ENCODE peak calls at places on chromosomes 6 and 20, in ten cellular contexts. L is foreskin fibroblast; A is breast epithelium; G is gastrocnemius medialis; K is right atrium auricular region; X is transverse colon; V is mucosa of descending colon; Y is CD4-positive, alpha-beta T cell; N is upper lobe of left lung; C is HFFc6. D is an unnamed sample.

GRCh38 chr6:161701051-161701450 is 427.2 kb upstream of the AGPAT4 start:
- DNase-seq in L (no peak), A (no peak), G (no peak), K (no peak), X (no peak), V (no peak), Y (no peak), N (no peak), C (no peak), D (no peak)

GRCh38 chr20:8194721-8195120 is 62.7 kb downstream of the PLCB1 start:
- DNase-seq in L (peak), A (no peak), G (no peak), K (no peak), X (no peak), V (no peak), Y (no peak), N (no peak), C (no peak), D (no peak)

GRCh38 chr6:167742719-167743303 is 83.9 kb upstream of the AFDN start:
- DNase-seq in L (no peak), A (no peak), G (no peak), K (no peak), X (no peak), V (no peak), Y (no peak), N (no peak), C (no peak), D (no peak)

GRCh38 chr6:21159465-21159864 is 434.1 kb upstream of the SOX4 start:
- DNase-seq in L (no peak), A (no peak), G (no peak), K (no peak), X (no peak), V (no peak), Y (no peak), N (no peak), C (no peak), D (no peak)

GRCh38 chr20:36825374-36826104 is 50.4 kb upstream of the TLDC2 start:
- DNase-seq in L (no peak), A (no peak), G (no peak), K (no peak), X (no peak), V (peak), Y (no peak), N (no peak), C (no peak), D (no peak)

GRCh38 chr20:33518071-33518470 is 28.2 kb downstream of the CBFA2T2 start:
- DNase-seq in L (peak), A (no peak), G (no peak), K (no peak), X (no peak), V (no peak), Y (no peak), N (no peak), C (peak), D (no peak)

GRCh38 chr20:57398901-57399535 is 7.8 kb downstream of the RBM38 start:
- DNase-seq in L (peak), A (no peak), G (no peak), K (no peak), X (no peak), V (no peak), Y (no peak), N (no peak), C (no peak), D (no peak)

GRCh38 chr6:75932067-75932466 is 140.4 kb downstream of the IMPG1 start:
- DNase-seq in L (peak), A (no peak), G (no peak), K (no peak), X (no peak), V (peak), Y (no peak), N (no peak), C (no peak), D (no peak)

GRCh38 chr6:26065952-26066380 is 21.3 kb upstream of the HFE start:
- DNase-seq in L (peak), A (peak), G (peak), K (peak), X (peak), V (peak), Y (peak), N (peak), C (peak), D (no peak)

GRCh38 chr6:144768676-144769599 is 483.8 kb downstream of the UTRN start:
- DNase-seq in L (peak), A (no peak), G (no peak), K (no peak), X (no peak), V (no peak), Y (no peak), N (no peak), C (no peak), D (no peak)

GRCh38 chr6:51753635-51754034 is 333.8 kb downstream of the PKHD1 start:
- DNase-seq in L (no peak), A (no peak), G (no peak), K (no peak), X (peak), V (peak), Y (no peak), N (peak), C (no peak), D (no peak)
- TF ChIP-seq CTCF in L (no peak), A (no peak), G (no peak), K (no peak), X (no peak), V (no peak), Y (no peak), N (no peak), C (no peak), D (peak)

GRCh38 chr6:29598348-29598747 is 13.4 kb downstream of the OR2H2 start:
- DNase-seq in L (no peak), A (no peak), G (no peak), K (no peak), X (no peak), V (no peak), Y (no peak), N (no peak), C (no peak), D (no peak)

GRCh38 chr6:29597184-29597583 is 12.3 kb downstream of the OR2H2 start:
- DNase-seq in L (peak), A (no peak), G (no peak), K (no peak), X (no peak), V (no peak), Y (no peak), N (no peak), C (no peak), D (no peak)

GRCh38 chr6:29603456-29603855 is 18.5 kb downstream of the OR2H2 start:
- DNase-seq in L (no peak), A (no peak), G (no peak), K (no peak), X (no peak), V (no peak), Y (no peak), N (no peak), C (no peak), D (no peak)

GRCh38 chr6:29603930-29604329 is 19.0 kb downstream of the OR2H2 start:
- DNase-seq in L (no peak), A (no peak), G (no peak), K (no peak), X (no peak), V (no peak), Y (no peak), N (no peak), C (no peak), D (no peak)

GRCh38 chr6:29602564-29603361 is 17.8 kb downstream of the OR2H2 start:
- DNase-seq in L (peak), A (no peak), G (no peak), K (no peak), X (no peak), V (no peak), Y (no peak), N (no peak), C (peak), D (no peak)
- TF ChIP-seq CTCF in L (no peak), A (no peak), G (no peak), K (no peak), X (no peak), V (no peak), Y (no peak), N (no peak), C (peak), D (peak)

GRCh38 chr6:4021133-4021861 is 57.6 kb downstream of the FAM217A start:
- DNase-seq in L (peak), A (peak), G (peak), K (peak), X (peak), V (peak), Y (peak), N (peak), C (peak), D (peak)
- TF ChIP-seq CTCF in L (peak), A (peak), G (no peak), K (peak), X (peak), V (no peak), Y (peak), N (peak), C (peak), D (peak)

GRCh38 chr6:845581-845980 is 152.6 kb upstream of the EXOC2 start:
- DNase-seq in L (no peak), A (no peak), G (no peak), K (no peak), X (no peak), V (no peak), Y (no peak), N (no peak), C (no peak), D (no peak)

GRCh38 chr6:839201-839600 is 146.3 kb upstream of the EXOC2 start:
- DNase-seq in L (no peak), A (no peak), G (no peak), K (no peak), X (no peak), V (no peak), Y (no peak), N (no peak), C (no peak), D (no peak)

GRCh38 chr6:837380-837779 is 144.4 kb upstream of the EXOC2 start:
- DNase-seq in L (no peak), A (no peak), G (no peak), K (no peak), X (no peak), V (no peak), Y (no peak), N (no peak), C (no peak), D (no peak)

GRCh38 chr6:841569-841968 is 148.6 kb upstream of the EXOC2 start:
- DNase-seq in L (no peak), A (no peak), G (no peak), K (no peak), X (no peak), V (no peak), Y (no peak), N (no peak), C (no peak), D (no peak)

DNA sequence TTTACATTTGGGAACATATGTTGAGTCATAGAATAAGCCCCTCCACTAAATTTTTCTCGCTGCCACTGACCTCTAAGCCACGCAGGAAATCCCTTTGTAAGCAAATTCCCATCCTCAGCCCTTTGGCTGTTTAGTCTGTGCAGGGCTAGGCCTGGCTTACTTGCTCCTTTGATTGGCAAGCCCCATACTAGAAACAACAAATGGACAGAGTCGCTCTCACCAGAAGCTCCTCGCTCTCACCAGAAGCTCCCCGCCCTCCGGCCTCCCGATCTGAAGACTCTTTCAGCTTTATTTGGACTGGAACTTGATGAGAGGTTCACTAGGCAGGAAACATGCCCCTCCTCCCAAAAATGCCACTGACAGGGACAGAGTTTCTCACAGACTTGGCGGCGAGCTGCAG is 149.2 kb upstream of the EXOC2 start:
- DNase-seq in L (no peak), A (no peak), G (no peak), K (no peak), X (peak), V (peak), Y (no peak), N (no peak), C (no peak), D (no peak)
- TF ChIP-seq CTCF in L (no peak), A (no peak), G (no peak), K (no peak), X (no peak), V (no peak), Y (no peak), N (no peak), C (no peak), D (no peak)